ENCODE peak calls at places on chromosomes 13 and 19, in seven cellular contexts. U is HCT116, Q is upper lobe of left lung, Y is sigmoid colon, C is breast epithelium, T is Panc1, K is transverse colon. D is an unnamed sample.

GRCh38 chr13:53144826-53145225 is 116.2 kb downstream of the OLFM4 start:
- DNase-seq in U (no peak), Q (no peak), Y (no peak), C (no peak), T (no peak), K (no peak), D (no peak)

GRCh38 chr19:31881988-31882387 is 463.4 kb upstream of the ZNF507 start:
- DNase-seq in U (no peak), Q (peak), Y (no peak), C (no peak), T (no peak), K (no peak), D (no peak)

GRCh38 chr13:61774903-61775302 is 359.3 kb upstream of the PCDH20 start:
- DNase-seq in U (no peak), Q (no peak), Y (no peak), C (no peak), T (no peak), K (no peak), D (no peak)

GRCh38 chr13:34748078-34748477 is 194.0 kb upstream of the NBEA start:
- DNase-seq in U (no peak), Q (no peak), Y (no peak), C (no peak), T (no peak), K (peak), D (no peak)

GRCh38 chr13:52785721-52786120 is 46.1 kb upstream of the CNMD start:
- DNase-seq in U (peak), Q (no peak), Y (no peak), C (no peak), T (no peak), K (no peak), D (no peak)

GRCh38 chr19:46603195-46603637 is 2.1 kb downstream of the CALM3 start:
- DNase-seq in U (no peak), Q (no peak), Y (no peak), C (peak), T (no peak), K (peak), D (no peak)

GRCh38 chr19:53037101-53038097 is 7.1 kb upstream of the ERVV-2 start:
- DNase-seq in U (no peak), Q (peak), Y (no peak), C (no peak), T (no peak), K (no peak), D (no peak)

GRCh38 chr19:13817018-13817614 is 21.9 kb downstream of the ZSWIM4 start:
- DNase-seq in U (no peak), Q (peak), Y (no peak), C (no peak), T (no peak), K (peak), D (no peak)

GRCh38 chr19:33507021-33507956 is 14.3 kb downstream of the PEPD start:
- DNase-seq in U (no peak), Q (no peak), Y (no peak), C (no peak), T (no peak), K (no peak), D (no peak)

GRCh38 chr13:32802159-32802558 is 214.1 kb upstream of the KL start:
- DNase-seq in U (no peak), Q (no peak), Y (no peak), C (no peak), T (no peak), K (no peak), D (no peak)

GRCh38 chr13:97810152-97810551 is 143.3 kb upstream of the IPO5 start:
- DNase-seq in U (peak), Q (no peak), Y (no peak), C (no peak), T (no peak), K (no peak), D (no peak)

GRCh38 chr13:76663941-76664340 is 222.3 kb downstream of the KCTD12 start:
- DNase-seq in U (no peak), Q (no peak), Y (no peak), C (no peak), T (no peak), K (no peak), D (no peak)

GRCh38 chr13:94967183-94968039 is 255.1 kb upstream of the SOX21 start:
- DNase-seq in U (no peak), Q (peak), Y (no peak), C (no peak), T (no peak), K (no peak), D (no peak)

GRCh38 chr13:61086052-61086451 is 329.6 kb downstream of the PCDH20 start:
- DNase-seq in U (no peak), Q (no peak), Y (no peak), C (no peak), T (no peak), K (no peak), D (no peak)

GRCh38 chr19:46015961-46016425 is 6.9 kb downstream of the PGLYRP1 start:
- DNase-seq in U (no peak), Q (peak), Y (no peak), C (no peak), T (no peak), K (no peak), D (no peak)

GRCh38 chr19:2186071-2186846 is 22.5 kb downstream of the DOT1L start:
- DNase-seq in U (no peak), Q (peak), Y (peak), C (peak), T (no peak), K (peak), D (peak)

GRCh38 chr13:88919970-88920628 is 1248.9 kb downstream of the SLITRK5 start:
- DNase-seq in U (no peak), Q (no peak), Y (no peak), C (no peak), T (no peak), K (no peak), D (no peak)

GRCh38 chr13:55062662-55063061 is 2034.0 kb downstream of the OLFM4 start:
- DNase-seq in U (no peak), Q (no peak), Y (no peak), C (no peak), T (no peak), K (no peak), D (no peak)

GRCh38 chr13:29509999-29510586 is 85.4 kb downstream of the SLC7A1 start:
- DNase-seq in U (no peak), Q (no peak), Y (no peak), C (no peak), T (no peak), K (no peak), D (no peak)

GRCh38 chr13:25300861-25301346 is 521 bp upstream of the NUP58 start:
- DNase-seq in U (no peak), Q (peak), Y (peak), C (no peak), T (no peak), K (peak), D (peak)

DNA sequence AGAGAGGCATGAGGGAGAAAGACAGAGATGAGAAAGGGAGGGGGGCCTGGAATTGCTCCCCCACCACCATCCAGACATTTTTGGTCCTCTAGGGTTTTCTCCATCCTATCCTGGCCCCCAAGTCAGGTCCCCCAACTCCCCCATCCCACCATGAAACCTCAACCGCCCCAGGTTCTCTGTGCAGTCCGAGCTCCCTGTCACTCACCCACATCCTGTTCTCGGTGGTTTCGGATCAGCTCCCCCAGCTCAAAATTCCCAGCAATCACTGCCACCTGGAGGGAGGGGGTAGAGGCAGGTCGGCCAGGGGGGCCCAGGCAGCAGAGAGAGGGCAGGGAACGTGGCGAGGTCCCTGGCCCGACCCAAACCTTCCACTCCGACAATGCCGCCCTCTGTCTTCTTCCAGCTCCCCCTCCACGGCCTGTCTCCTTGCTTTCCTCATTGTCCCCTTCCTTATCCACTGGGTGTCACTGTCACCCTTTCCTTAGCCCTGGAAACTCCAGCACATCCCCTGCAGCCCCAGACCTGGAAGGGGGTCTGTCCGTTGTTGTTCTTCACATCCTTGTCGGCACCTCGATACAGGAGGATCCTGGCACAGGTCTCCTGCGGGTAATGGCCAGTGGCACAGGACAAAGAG is 15.6 kb downstream of the SHANK1 start:
- DNase-seq in U (peak), Q (no peak), Y (no peak), C (no peak), T (no peak), K (no peak), D (no peak)
- TF ChIP-seq CTCF in U (peak), Q (no peak), Y (no peak), C (no peak), T (peak), K (no peak), D (no peak)

GRCh38 chr13:57633950-57634828 is 2.6 kb downstream of the PCDH17 start:
- DNase-seq in U (no peak), Q (peak), Y (peak), C (no peak), T (no peak), K (no peak), D (peak)
- TF ChIP-seq POLR2AphosphoS5 in U (no peak), Q (no peak), Y (no peak), C (no peak), T (no peak), K (no peak), D (no peak)

GRCh38 chr19:9847087-9847671 is 12.1 kb downstream of the PIN1 start:
- DNase-seq in U (peak), Q (peak), Y (peak), C (no peak), T (peak), K (peak), D (peak)
- TF ChIP-seq CTCF in U (peak), Q (peak), Y (no peak), C (no peak), T (peak), K (peak), D (no peak)

GRCh38 chr19:15288146-15288963 is 44.0 kb downstream of the BRD4 start:
- DNase-seq in U (no peak), Q (peak), Y (peak), C (no peak), T (no peak), K (no peak), D (no peak)
- TF ChIP-seq POLR2AphosphoS5 in U (no peak), Q (no peak), Y (no peak), C (no peak), T (no peak), K (no peak), D (no peak)

GRCh38 chr13:37270206-37271001 is 164.9 kb upstream of the CSNK1A1L start:
- DNase-seq in U (no peak), Q (no peak), Y (no peak), C (no peak), T (no peak), K (no peak), D (no peak)
- TF ChIP-seq CTCF in U (no peak), Q (no peak), Y (no peak), C (no peak), T (no peak), K (no peak), D (no peak)

GRCh38 chr19:49894011-49894664 is 2.5 kb downstream of the IL4I1 start:
- DNase-seq in U (no peak), Q (no peak), Y (no peak), C (no peak), T (no peak), K (no peak), D (peak)

GRCh38 chr19:49895566-49896297 is 955 bp downstream of the IL4I1 start:
- DNase-seq in U (no peak), Q (peak), Y (no peak), C (no peak), T (no peak), K (no peak), D (no peak)

GRCh38 chr19:49894879-49895565 is 1.7 kb downstream of the IL4I1 start:
- DNase-seq in U (no peak), Q (no peak), Y (no peak), C (no peak), T (no peak), K (no peak), D (no peak)

GRCh38 chr19:49893135-49893534 is 3.6 kb downstream of the IL4I1 start:
- DNase-seq in U (no peak), Q (no peak), Y (no peak), C (no peak), T (no peak), K (no peak), D (no peak)

DNA sequence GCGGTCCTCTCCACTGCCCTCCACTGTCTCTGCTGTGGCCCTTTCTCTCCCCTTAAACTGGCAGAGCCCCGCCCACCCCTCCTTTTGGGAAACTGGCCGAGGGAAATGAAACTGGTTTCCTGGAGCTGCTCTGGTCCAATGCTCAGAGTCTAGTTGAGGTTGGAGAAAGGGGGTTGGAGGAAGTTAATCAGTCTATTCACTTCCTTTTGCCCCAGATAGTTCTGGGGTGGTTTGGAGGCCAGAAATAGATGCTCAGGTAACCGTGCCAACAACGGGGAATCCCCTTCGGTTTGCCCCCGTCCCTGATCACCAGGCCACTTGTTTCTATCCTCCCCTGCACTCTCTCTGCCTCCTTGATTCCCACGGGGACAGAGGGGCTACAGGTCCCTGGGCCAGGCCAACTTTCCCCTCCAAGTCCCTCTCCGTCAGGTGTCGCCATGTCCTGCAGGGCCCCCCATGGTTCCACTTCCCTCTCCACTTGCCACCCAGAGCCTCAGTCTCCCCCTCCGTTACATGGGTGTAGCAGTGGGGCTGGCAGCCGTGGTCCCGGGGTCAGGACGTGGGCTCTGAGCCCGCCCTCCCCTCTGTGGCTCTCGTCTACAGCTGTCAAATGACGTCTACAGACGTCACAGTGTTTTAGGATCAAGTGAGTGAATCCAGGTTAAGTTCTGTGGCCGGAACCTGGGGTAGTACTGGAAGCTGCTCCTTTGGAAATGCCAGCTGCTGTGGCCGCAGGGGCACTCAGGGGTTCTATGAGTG is at the start of gene IL4I1:
- DNase-seq in U (no peak), Q (no peak), Y (no peak), C (no peak), T (no peak), K (peak), D (no peak)
- TF ChIP-seq POLR2AphosphoS5 in U (no peak), Q (no peak), Y (no peak), C (no peak), T (no peak), K (no peak), D (no peak)

GRCh38 chr13:106038752-106039151 is 496.7 kb downstream of the EFNB2 start:
- DNase-seq in U (peak), Q (no peak), Y (no peak), C (no peak), T (no peak), K (no peak), D (no peak)

GRCh38 chr13:106033634-106034033 is 501.8 kb downstream of the EFNB2 start:
- DNase-seq in U (no peak), Q (no peak), Y (no peak), C (no peak), T (no peak), K (no peak), D (no peak)

GRCh38 chr13:106034201-106034600 is 501.3 kb downstream of the EFNB2 start:
- DNase-seq in U (no peak), Q (no peak), Y (no peak), C (no peak), T (no peak), K (no peak), D (no peak)

GRCh38 chr13:106041445-106041844 is 494.0 kb downstream of the EFNB2 start:
- DNase-seq in U (no peak), Q (no peak), Y (no peak), C (no peak), T (no peak), K (no peak), D (no peak)

GRCh38 chr13:106036870-106037269 is 498.6 kb downstream of the EFNB2 start:
- DNase-seq in U (peak), Q (no peak), Y (no peak), C (no peak), T (no peak), K (peak), D (no peak)
- TF ChIP-seq CTCF in U (peak), Q (no peak), Y (no peak), C (no peak), T (peak), K (peak), D (no peak)

GRCh38 chr19:3975144-3975543 is 4.2 kb upstream of the DAPK3 start:
- DNase-seq in U (no peak), Q (no peak), Y (no peak), C (no peak), T (no peak), K (no peak), D (no peak)

GRCh38 chr19:3976495-3977241 is 5.8 kb upstream of the DAPK3 start:
- DNase-seq in U (no peak), Q (peak), Y (peak), C (peak), T (no peak), K (no peak), D (no peak)

GRCh38 chr19:3978145-3978544 is 7.1 kb downstream of the EEF2 start:
- DNase-seq in U (no peak), Q (no peak), Y (no peak), C (no peak), T (no peak), K (no peak), D (no peak)

GRCh38 chr19:3977242-3978143 is 6.6 kb upstream of the DAPK3 start:
- DNase-seq in U (no peak), Q (peak), Y (peak), C (peak), T (no peak), K (no peak), D (peak)

DNA sequence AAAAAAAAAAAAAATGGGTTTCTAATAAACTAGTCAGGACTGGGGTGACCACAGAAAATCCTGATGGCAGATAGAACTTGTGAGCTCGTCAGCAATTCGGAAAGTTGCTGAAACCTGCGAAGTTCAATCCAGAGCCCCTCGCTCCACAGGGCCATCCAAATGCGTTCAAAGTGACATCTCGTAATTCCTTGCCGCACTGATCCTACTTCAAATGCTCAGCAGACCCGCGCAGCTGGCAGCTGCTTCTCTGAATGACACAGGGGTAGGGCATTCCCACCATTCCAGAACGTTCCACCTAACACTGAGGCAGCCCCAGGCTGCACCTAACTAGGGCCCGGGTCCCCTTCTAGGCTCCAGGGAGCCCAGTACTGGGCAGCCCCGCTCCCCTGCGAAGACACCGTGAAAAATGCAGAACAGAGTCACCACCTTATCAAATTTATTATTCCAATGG is 4.8 kb upstream of the DAPK3 start:
- DNase-seq in U (no peak), Q (no peak), Y (no peak), C (no peak), T (no peak), K (no peak), D (no peak)
- TF ChIP-seq POLR2AphosphoS5 in U (peak), Q (no peak), Y (no peak), C (peak), T (no peak), K (peak), D (no peak)

DNA sequence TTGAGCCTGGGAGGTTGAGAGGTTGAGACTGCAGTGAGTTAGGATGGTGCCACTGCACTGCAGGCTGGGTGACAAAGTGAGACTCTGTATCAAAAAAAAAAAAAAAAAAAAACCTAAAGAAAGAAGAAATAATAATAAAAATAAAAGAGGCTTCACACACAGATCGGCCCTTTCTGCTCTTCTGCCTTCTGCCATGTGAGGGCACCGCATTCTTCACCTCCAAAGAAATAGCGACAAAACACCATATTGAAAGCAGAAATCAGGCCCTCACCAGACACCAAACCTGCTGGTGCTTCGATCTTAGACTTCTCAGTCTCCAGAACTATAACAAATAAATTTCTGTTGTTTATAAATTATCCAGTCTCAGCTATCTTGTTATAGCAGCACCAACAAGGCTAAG is 3.0 kb downstream of the ZNF649 start:
- DNase-seq in U (no peak), Q (no peak), Y (no peak), C (no peak), T (no peak), K (no peak), D (no peak)
- TF ChIP-seq CTCF in U (no peak), Q (no peak), Y (no peak), C (no peak), T (no peak), K (no peak), D (no peak)

D was measured in suprapubic skin.